ENCODE peak calls at places on chromosomes 6 and 20, in five cellular contexts. H is colonic mucosa; W is sigmoid colon; J is upper lobe of right lung; G is CD8-positive, alpha-beta T cell. I is an unnamed sample.

GRCh38 chr6:131629656-131630055 is 1.6 kb upstream of the MED23 start:
- DNase-seq in G (no peak), H (no peak), W (no peak), J (no peak), I (no peak)

GRCh38 chr20:53550590-53551187 is 43.0 kb downstream of the ZNF217 start:
- DNase-seq in W (no peak), H (no peak), J (no peak), G (no peak), I (no peak)

GRCh38 chr6:44646355-44646754 is 258.8 kb downstream of the CDC5L start:
- DNase-seq in H (no peak), G (no peak), W (no peak), J (peak; percentile 25), I (no peak)

GRCh38 chr6:143441680-143442359 is 8.7 kb downstream of the ADAT2 start:
- DNase-seq in H (no peak), W (no peak), J (no peak), G (no peak), I (no peak)

GRCh38 chr20:22411568-22412450 is 172.6 kb downstream of the FOXA2 start:
- DNase-seq in J (no peak), G (no peak), H (peak; percentile 38), W (peak; percentile 69), I (no peak)

GRCh38 chr6:149566372-149567193 is at the start of gene GINM1:
- DNase-seq in J (peak; percentile 82), H (peak; percentile 72), G (peak; percentile 21), W (peak; percentile 77), I (peak; percentile 78)

GRCh38 chr6:27650620-27651370 is 177.9 kb upstream of the ZNF184 start:
- DNase-seq in H (no peak), J (no peak), W (no peak), G (no peak), I (no peak)

GRCh38 chr20:61389077-61389476 is 137.0 kb downstream of the CDH4 start:
- DNase-seq in W (no peak), G (no peak), J (no peak), H (no peak), I (no peak)

GRCh38 chr6:64409948-64410347 is 774.3 kb downstream of the PHF3 start:
- DNase-seq in W (no peak), H (no peak), J (no peak), G (no peak), I (no peak)

GRCh38 chr20:59145926-59146800 is 17.5 kb upstream of the ZNF831 start:
- DNase-seq in W (no peak), H (no peak), G (peak; percentile 65), J (no peak), I (peak; percentile 74)

GRCh38 chr6:41846666-41847237 is 48.4 kb downstream of the USP49 start:
- DNase-seq in H (peak; percentile 72), J (no peak), W (peak; percentile 69), G (peak; percentile 55), I (peak; percentile 44)

GRCh38 chr20:47038581-47039560 is 144.2 kb downstream of the EYA2 start:
- DNase-seq in H (no peak), W (no peak), G (no peak), J (no peak), I (no peak)

GRCh38 chr6:166810864-166811263 is 145.5 kb downstream of the RNASET2 start:
- DNase-seq in G (no peak), H (no peak), W (no peak), J (no peak), I (no peak)

GRCh38 chr6:142925575-142926110 is 19.3 kb downstream of the HIVEP2 start:
- DNase-seq in W (no peak), G (no peak), H (no peak), J (no peak), I (no peak)

GRCh38 chr6:80932364-80932763 is 820.1 kb downstream of the TENT5A start:
- DNase-seq in H (no peak), J (no peak), G (no peak), W (no peak), I (no peak)

GRCh38 chr6:32666420-32667300 is at the start of gene HLA-DQB1:
- DNase-seq in G (peak; percentile 59), J (no peak), H (peak; percentile 19), W (no peak), I (no peak)

GRCh38 chr6:42979523-42980177 is 669 bp upstream of the PEX6 start:
- DNase-seq in G (peak; percentile 23), J (no peak), W (no peak), H (peak; percentile 40), I (no peak)

GRCh38 chr20:63547484-63548480 is at the start of gene SRMS:
- DNase-seq in H (no peak), J (no peak), G (no peak), W (no peak), I (no peak)

GRCh38 chr6:40356242-40356910 is 230.8 kb downstream of the LRFN2 start:
- DNase-seq in G (no peak), J (no peak), W (no peak), H (no peak), I (no peak)

GRCh38 chr20:49627329-49627761 is 59.4 kb upstream of the PTGIS start:
- DNase-seq in H (peak; percentile 57), G (no peak), W (peak; percentile 6), J (peak; percentile 81), I (no peak)

GRCh38 chr20:62625921-62626547 is 16.3 kb upstream of the SLCO4A1 start:
- DNase-seq in J (no peak), H (no peak), G (no peak), W (no peak), I (no peak)

GRCh38 chr20:50609438-50609989 is 81.8 kb downstream of the RIPOR3 start:
- DNase-seq in H (no peak), W (no peak), G (no peak), J (no peak), I (no peak)

GRCh38 chr6:44012078-44012493 is 115.2 kb downstream of the MRPL14 start:
- DNase-seq in J (peak; percentile 68), W (peak; percentile 29), H (no peak), G (no peak), I (peak; percentile 34)

GRCh38 chr6:134034951-134035822 is 17.2 kb downstream of the SLC2A12 start:
- DNase-seq in H (no peak), W (no peak), G (no peak), J (no peak), I (no peak)

GRCh38 chr20:50582591-50583234 is 72.5 kb downstream of the PTPN1 start:
- DNase-seq in H (no peak), J (peak; percentile 61), G (no peak), W (no peak), I (peak; percentile 81)

GRCh38 chr20:5784735-5785134 is 34.5 kb downstream of the SHLD1 start:
- DNase-seq in H (peak; percentile 74), W (no peak), J (peak; percentile 72), G (no peak), I (no peak)

GRCh38 chr6:113073611-113074191 is 726.6 kb downstream of the RFPL4B start:
- DNase-seq in J (no peak), G (no peak), H (no peak), W (no peak), I (no peak)

GRCh38 chr6:105799051-105799450 is 287.1 kb upstream of the PRDM1 start:
- DNase-seq in H (no peak), G (no peak), J (no peak), W (peak; percentile 71), I (no peak)

GRCh38 chr6:19851273-19852089 is 14.3 kb downstream of the ID4 start:
- DNase-seq in G (no peak), H (peak; percentile 31), W (no peak), J (no peak), I (no peak)

GRCh38 chr6:129863664-129864063 is 2.5 kb upstream of the TMEM244 start:
- DNase-seq in J (no peak), W (no peak), H (no peak), G (no peak), I (no peak)

GRCh38 chr6:154039231-154039842 is at the start of gene OPRM1:
- DNase-seq in G (peak; percentile 26), H (no peak), J (peak; percentile 69), W (peak; percentile 62), I (no peak)

GRCh38 chr20:37898301-37899104 is 4.4 kb upstream of the VSTM2L start:
- DNase-seq in J (no peak), G (no peak), H (no peak), W (no peak), I (no peak)

DNA sequence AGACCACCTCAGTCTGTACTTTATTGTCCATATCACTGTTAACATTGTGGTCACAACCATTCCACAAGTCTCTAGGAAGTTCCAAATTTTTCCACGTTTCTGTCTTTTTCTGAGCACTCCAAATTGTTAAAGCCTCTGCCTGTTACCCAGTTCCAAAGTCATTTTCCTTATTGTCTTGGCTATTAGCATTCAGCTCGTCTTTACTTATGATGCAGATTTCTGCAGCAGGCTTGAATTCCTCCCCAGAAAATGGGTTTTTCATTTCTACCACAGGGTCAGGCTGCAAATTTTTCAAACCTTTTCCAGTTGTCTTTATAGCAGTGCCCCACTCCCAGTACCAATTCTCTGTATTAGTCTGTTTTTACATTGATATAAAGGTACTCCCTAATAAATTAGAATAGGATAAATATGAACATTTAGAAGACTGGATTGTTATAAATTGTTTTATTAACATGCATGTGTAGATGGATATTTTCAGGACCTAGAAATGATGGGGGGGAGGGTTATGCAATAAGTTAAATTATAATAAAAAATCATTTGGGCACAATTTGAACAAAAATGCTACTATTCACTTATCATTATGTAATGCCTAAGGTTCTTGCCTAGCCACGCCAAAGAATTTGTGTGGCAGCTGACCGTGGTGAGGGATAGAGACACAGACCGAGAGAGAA is 595.3 kb upstream of the ADGRB3 start:
- DNase-seq in G (no peak), H (no peak), J (no peak), W (no peak), I (no peak)
- H3K4me3 ChIP-seq in G (no peak overlapping the region), H (no peak overlapping the region), J (no peak overlapping the region), W (no peak overlapping the region), I (no peak overlapping the region)

DNA sequence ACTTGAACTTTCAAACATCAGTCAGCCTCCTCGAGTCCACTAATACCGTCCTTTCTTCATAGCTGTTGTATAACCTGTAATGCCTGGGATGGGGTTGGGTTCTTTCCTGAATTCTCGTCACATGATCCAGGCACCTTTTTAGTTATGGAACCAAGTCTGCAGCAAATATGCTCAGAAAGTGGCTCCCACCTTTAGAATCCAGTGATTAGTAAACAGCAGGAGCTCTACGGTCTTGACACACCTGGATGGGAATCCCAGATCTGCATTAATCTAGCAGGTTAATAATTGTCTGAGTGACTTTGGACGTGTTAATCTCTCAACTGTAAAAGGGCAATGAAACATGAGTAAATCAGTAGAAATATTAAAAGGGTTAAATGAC is 729 bp upstream of the ZHX3 start:
- DNase-seq in J (no peak), W (no peak), G (no peak), H (peak; percentile 45), I (no peak)
- H3K4me3 ChIP-seq in J (peak overlapping the region; percentile 49), W (peak overlapping the region; percentile 65), G (peak overlapping the region; percentile 34), H (peak overlapping the region; percentile 22), I (peak overlapping the region; percentile 72)

GRCh38 chr6:169427856-169428255 is 174.2 kb upstream of the THBS2 start:
- DNase-seq in G (no peak), W (peak; percentile 74), J (no peak), H (no peak), I (no peak)
- H3K4me3 ChIP-seq in G (no peak overlapping the region), W (no peak overlapping the region), J (no peak overlapping the region), H (no peak overlapping the region), I (no peak overlapping the region)

DNA sequence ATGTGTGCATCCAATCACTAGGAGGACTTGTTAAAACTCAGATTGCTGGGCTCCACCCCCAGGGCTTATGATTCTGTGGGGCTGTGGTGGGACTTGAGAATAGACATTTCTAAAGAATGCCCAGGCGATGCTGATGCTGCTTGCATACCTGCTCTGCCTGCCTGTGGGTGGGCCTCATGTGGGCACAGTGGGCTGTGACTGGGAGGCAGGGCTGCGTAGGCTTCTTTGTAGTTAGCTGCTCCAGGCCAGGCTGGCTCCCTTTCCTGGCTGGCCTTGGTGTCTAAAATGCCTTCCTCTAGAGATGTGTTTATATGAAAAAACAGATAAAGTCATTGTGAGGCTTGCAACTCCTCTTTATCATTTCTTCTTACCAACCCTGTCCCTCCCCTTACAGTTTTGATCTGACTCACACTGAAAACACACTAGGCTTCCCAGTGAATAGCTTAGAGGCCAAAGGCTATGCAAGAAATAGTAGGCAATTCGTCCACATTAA is 495.5 kb upstream of the MAP3K7 start:
- DNase-seq in G (no peak), J (no peak), H (no peak), W (no peak), I (no peak)
- H3K4me3 ChIP-seq in G (no peak overlapping the region), J (no peak overlapping the region), H (no peak overlapping the region), W (no peak overlapping the region), I (no peak overlapping the region)